ENCODE peak calls at places on chromosomes 2 and 18, in six cellular contexts. J is psoas muscle; E is breast epithelium; U is left ventricle myocardium inferior; V is CD8-positive, alpha-beta T cell; P is fibroblast of lung. C is an unnamed sample.
A peak's percentile ranks its signal among the peaks of the same experiment; 100 is the strongest.

GRCh38 chr2:85585781-85586105 is 1.5 kb downstream of the VAMP5 start:
- DNase-seq in J (no peak), E (no peak), U (no peak), V (no peak), P (peak; percentile 55), C (peak; percentile 47)

GRCh38 chr2:114550895-114551793 is 108.7 kb downstream of the DPP10 start:
- DNase-seq in J (no peak), E (peak; percentile 24), U (no peak), V (no peak), P (peak; percentile 47), C (peak; percentile 60)

GRCh38 chr2:6443424-6443823 is 422.3 kb downstream of the CMPK2 start:
- DNase-seq in J (no peak), E (no peak), U (no peak), V (no peak), P (no peak), C (no peak)

GRCh38 chr2:134304726-134305509 is 51.0 kb downstream of the MGAT5 start:
- DNase-seq in J (no peak), E (peak; percentile 24), U (no peak), V (no peak), P (no peak), C (no peak)

GRCh38 chr2:184599875-184600227 is 1.5 kb downstream of the ZNF804A start:
- DNase-seq in J (no peak), E (no peak), U (no peak), V (no peak), P (peak; percentile 47), C (no peak)

GRCh38 chr2:17658251-17658843 is 95.3 kb downstream of the SMC6 start:
- DNase-seq in J (no peak), E (no peak), U (no peak), V (no peak), P (peak; percentile 24), C (no peak)

GRCh38 chr2:237058423-237058822 is 27.3 kb upstream of the COPS8 start:
- DNase-seq in J (no peak), E (no peak), U (no peak), V (no peak), P (no peak), C (no peak)

GRCh38 chr2:196131384-196131861 is 40.0 kb downstream of the STK17B start:
- DNase-seq in J (peak; percentile 29), E (no peak), U (no peak), V (no peak), P (peak; percentile 32), C (peak; percentile 77)

GRCh38 chr2:49616800-49617199 is 462.5 kb upstream of the FSHR start:
- DNase-seq in J (no peak), E (no peak), U (no peak), V (no peak), P (no peak), C (peak; percentile 26)

GRCh38 chr2:218655751-218656150 is 3.7 kb downstream of the ZNF142 start:
- DNase-seq in J (peak; percentile 57), E (no peak), U (no peak), V (no peak), P (no peak), C (no peak)

GRCh38 chr2:113253453-113253852 is 25.3 kb downstream of the PAX8 start:
- DNase-seq in J (no peak), E (no peak), U (no peak), V (no peak), P (no peak), C (no peak)

GRCh38 chr2:136022747-136023146 is 37.3 kb upstream of the DARS1 start:
- DNase-seq in J (no peak), E (no peak), U (no peak), V (no peak), P (no peak), C (no peak)

GRCh38 chr2:164028764-164029534 is 293.1 kb upstream of the FIGN start:
- DNase-seq in J (no peak), E (no peak), U (no peak), V (no peak), P (peak; percentile 8), C (peak; percentile 28)

GRCh38 chr2:70767699-70768584 is at the start of gene ADD2:
- DNase-seq in J (peak; percentile 19), E (no peak), U (peak; percentile 20), V (no peak), P (peak; percentile 12), C (peak; percentile 3)

GRCh38 chr2:240230424-240230945 is 90.0 kb upstream of the OTOS start:
- DNase-seq in J (no peak), E (peak; percentile 14), U (peak; percentile 7), V (no peak), P (no peak), C (no peak)

GRCh38 chr2:218011641-218012040 is 8.8 kb upstream of the TNS1 start:
- DNase-seq in J (no peak), E (no peak), U (no peak), V (no peak), P (no peak), C (no peak)

GRCh38 chr2:26314243-26314642 is 31.7 kb upstream of the SELENOI start:
- DNase-seq in J (no peak), E (no peak), U (no peak), V (no peak), P (no peak), C (no peak)

GRCh38 chr2:225735844-225736243 is 336.3 kb downstream of the NYAP2 start:
- DNase-seq in J (no peak), E (no peak), U (no peak), V (no peak), P (peak; percentile 97), C (peak; percentile 89)

GRCh38 chr2:127027715-127028114 is 79.2 kb downstream of the BIN1 start:
- DNase-seq in J (no peak), E (no peak), U (no peak), V (no peak), P (no peak), C (no peak)
- TF ChIP-seq CTCF in J (no peak), E (no peak), U (no peak), V (no peak), P (no peak), C (no peak)

GRCh38 chr2:197675711-197676188 is 363 bp upstream of the RFTN2 start:
- DNase-seq in J (no peak), E (no peak), U (no peak), V (no peak), P (peak; percentile 88), C (peak; percentile 81)
- H3K4me3 ChIP-seq in J (peak overlapping the region; percentile 62), E (peak overlapping the region; percentile 44), U (peak overlapping the region; percentile 66), V (no peak overlapping the region), P (peak overlapping the region; percentile 71), C (peak overlapping the region; percentile 46)

GRCh38 chr2:100821255-100821912 is 1.4 kb downstream of the NPAS2 start:
- DNase-seq in J (no peak), E (no peak), U (no peak), V (no peak), P (peak; percentile 59), C (peak; percentile 35)
- TF ChIP-seq CTCF in J (no peak), E (no peak), U (no peak), V (no peak), P (no peak), C (no peak)

DNA sequence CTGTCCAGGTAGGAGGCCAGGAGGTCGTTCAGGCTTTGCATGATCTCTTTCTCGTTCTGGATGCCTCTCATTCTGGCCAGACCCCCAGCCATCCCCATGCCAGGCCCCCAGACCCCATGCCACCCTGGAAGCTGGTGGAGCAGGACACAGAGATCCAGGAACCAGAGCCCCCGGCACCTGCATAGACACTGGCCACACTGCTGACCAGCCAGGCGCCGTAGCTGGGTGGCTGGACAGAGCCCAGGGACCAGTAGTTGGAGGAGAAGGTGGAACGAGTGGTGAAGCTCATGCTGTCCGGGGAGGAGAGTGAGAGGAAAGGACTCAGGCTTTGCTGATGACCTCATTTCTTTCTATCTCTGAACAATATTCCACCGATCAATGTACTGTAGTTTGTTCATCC is 35.5 kb downstream of the SLC4A5 start:
- DNase-seq in J (no peak), E (no peak), U (no peak), V (no peak), P (no peak), C (no peak)
- H3K4me3 ChIP-seq in J (no peak overlapping the region), E (no peak overlapping the region), U (no peak overlapping the region), V (no peak overlapping the region), P (no peak overlapping the region), C (no peak overlapping the region)

GRCh38 chr2:227479865-227480475 is 8.0 kb downstream of the AGFG1 start:
- DNase-seq in J (no peak), E (no peak), U (no peak), V (no peak), P (peak; percentile 72), C (peak; percentile 69)
- TF ChIP-seq CTCF in J (peak; percentile 42), E (no peak), U (peak; percentile 56), V (no peak), P (peak; percentile 30), C (peak; percentile 33)

GRCh38 chr18:34710430-34711386 is 610 bp downstream of the DTNA start:
- DNase-seq in J (no peak), E (no peak), U (no peak), V (no peak), P (peak; percentile 87), C (peak; percentile 78)
- H3K4me3 ChIP-seq in J (peak overlapping the region; percentile 53), E (peak overlapping the region; percentile 3), U (peak overlapping the region; percentile 54), V (no peak overlapping the region), P (peak overlapping the region; percentile 97), C (peak overlapping the region; percentile 48)

DNA sequence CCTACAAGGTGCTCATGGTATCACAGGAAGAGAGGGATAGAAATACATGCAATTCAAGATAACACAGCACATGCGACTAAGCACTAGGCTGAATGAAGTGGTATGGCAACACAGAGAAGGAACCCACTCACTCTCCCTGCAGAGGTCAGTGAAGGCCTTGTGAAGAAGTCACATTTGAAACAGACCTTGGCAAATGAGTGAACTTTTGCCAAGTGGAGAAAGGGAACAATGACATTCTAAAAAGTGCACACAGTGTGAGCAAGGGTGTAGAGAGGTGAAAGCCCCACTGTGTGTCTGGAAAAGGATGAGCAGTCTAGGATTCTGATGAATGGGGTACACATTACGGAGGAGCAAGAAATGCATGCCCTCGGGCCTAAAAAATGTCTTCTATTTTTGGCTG is 23.3 kb downstream of the KLF7 start:
- DNase-seq in J (no peak), E (no peak), U (no peak), V (no peak), P (no peak), C (peak; percentile 48)
- TF ChIP-seq CTCF in J (peak; percentile 24), E (peak; percentile 14), U (peak; percentile 24), V (no peak), P (no peak), C (no peak)

C was measured in cardiac fibroblast.